ENCODE peak calls at places on chromosomes 1 and 21, in four cellular contexts. X is stomach, F is suprapubic skin, Z is transverse colon. D is an unnamed sample.
A peak's percentile ranks its signal among the peaks of the same experiment; 100 is the strongest.

GRCh38 chr1:117815105-117815812 is 114.2 kb downstream of the GDAP2 start:
- DNase-seq in X (no peak), F (no peak), Z (no peak), D (no peak)

GRCh38 chr1:157751283-157751682 is 25.6 kb downstream of the FCRL2 start:
- DNase-seq in X (no peak), F (no peak), Z (no peak), D (no peak)

GRCh38 chr1:192766009-192766625 is 42.7 kb upstream of the RGS2 start:
- DNase-seq in X (no peak), F (no peak), Z (no peak), D (no peak)

GRCh38 chr1:233668146-233668724 is 54.3 kb downstream of the KCNK1 start:
- DNase-seq in X (no peak), F (no peak), Z (no peak), D (no peak)

GRCh38 chr1:113453771-113454083 is 63.4 kb downstream of the MAGI3 start:
- DNase-seq in X (no peak), F (no peak), Z (no peak), D (no peak)

GRCh38 chr1:227038401-227038800 is 98.3 kb downstream of the COQ8A start:
- DNase-seq in X (no peak), F (no peak), Z (no peak), D (no peak)

GRCh38 chr1:239717097-239718051 is 331.0 kb downstream of the CHRM3 start:
- DNase-seq in X (no peak), F (no peak), Z (no peak), D (no peak)

GRCh38 chr1:235098547-235098946 is 30.1 kb downstream of the TOMM20 start:
- DNase-seq in X (no peak), F (no peak), Z (no peak), D (no peak)

GRCh38 chr21:45228171-45228641 is 59.5 kb downstream of the POFUT2 start:
- DNase-seq in X (no peak), F (no peak), Z (no peak), D (peak; percentile 41)

GRCh38 chr1:31627930-31628421 is 10.5 kb downstream of the HCRTR1 start:
- DNase-seq in X (peak; percentile 62), F (no peak), Z (no peak), D (peak; percentile 58)

GRCh38 chr1:57824535-57824934 is 400.7 kb upstream of the DAB1 start:
- DNase-seq in X (no peak), F (no peak), Z (no peak), D (no peak)

GRCh38 chr1:40315795-40316594 is 1.1 kb downstream of the COL9A2 start:
- DNase-seq in X (no peak), F (peak; percentile 72), Z (peak; percentile 34), D (no peak)

GRCh38 chr1:22237433-22238093 is 94.7 kb upstream of the WNT4 start:
- DNase-seq in X (no peak), F (no peak), Z (no peak), D (peak; percentile 83)

GRCh38 chr1:247914941-247915662 is 5.0 kb upstream of the OR2T8 start:
- DNase-seq in X (no peak), F (no peak), Z (no peak), D (no peak)

GRCh38 chr1:151472852-151473731 is 13.8 kb upstream of the POGZ start:
- DNase-seq in X (peak; percentile 36), F (no peak), Z (peak; percentile 49), D (peak; percentile 90)

GRCh38 chr1:145859491-145860159 is 744 bp upstream of the PIAS3 start:
- DNase-seq in X (peak; percentile 94), F (peak; percentile 93), Z (peak; percentile 94), D (peak; percentile 96)

GRCh38 chr1:36446780-36447179 is 3.5 kb downstream of the OSCP1 start:
- DNase-seq in X (no peak), F (no peak), Z (no peak), D (no peak)

GRCh38 chr1:168945870-168946269 is 160.6 kb upstream of the ATP1B1 start:
- DNase-seq in X (peak; percentile 78), F (no peak), Z (peak; percentile 77), D (no peak)

GRCh38 chr1:76068542-76068941 is 6.0 kb upstream of the ST6GALNAC3 start:
- DNase-seq in X (no peak), F (no peak), Z (no peak), D (no peak)

GRCh38 chr1:200670215-200671118 is 760 bp upstream of the DDX59 start:
- DNase-seq in X (peak; percentile 34), F (no peak), Z (peak; percentile 51), D (peak; percentile 65)

GRCh38 chr1:53862507-53862906 is 24.4 kb upstream of the NDC1 start:
- DNase-seq in X (no peak), F (no peak), Z (no peak), D (no peak)

GRCh38 chr1:205477759-205478247 is 22.0 kb upstream of the BLACAT1 start:
- DNase-seq in X (peak; percentile 86), F (no peak), Z (peak; percentile 67), D (peak; percentile 85)

GRCh38 chr1:12157366-12158231 is 9.2 kb upstream of the TNFRSF1B start:
- DNase-seq in X (no peak), F (no peak), Z (no peak), D (peak; percentile 60)

GRCh38 chr1:247118946-247119446 is 14.8 kb upstream of the ZNF669 start:
- DNase-seq in X (no peak), F (no peak), Z (no peak), D (no peak)

GRCh38 chr21:46344219-46344915 is 20.4 kb downstream of the PCNT start:
- DNase-seq in X (no peak), F (no peak), Z (no peak), D (no peak)
- H3K36me3 ChIP-seq in X (peaks cover 75% of the 10 kb centered on the region), F (peaks cover 68% of the 10 kb centered on the region), Z (no peaks in the 10 kb centered on the region), D (peaks cover 46% of the 10 kb centered on the region)

DNA sequence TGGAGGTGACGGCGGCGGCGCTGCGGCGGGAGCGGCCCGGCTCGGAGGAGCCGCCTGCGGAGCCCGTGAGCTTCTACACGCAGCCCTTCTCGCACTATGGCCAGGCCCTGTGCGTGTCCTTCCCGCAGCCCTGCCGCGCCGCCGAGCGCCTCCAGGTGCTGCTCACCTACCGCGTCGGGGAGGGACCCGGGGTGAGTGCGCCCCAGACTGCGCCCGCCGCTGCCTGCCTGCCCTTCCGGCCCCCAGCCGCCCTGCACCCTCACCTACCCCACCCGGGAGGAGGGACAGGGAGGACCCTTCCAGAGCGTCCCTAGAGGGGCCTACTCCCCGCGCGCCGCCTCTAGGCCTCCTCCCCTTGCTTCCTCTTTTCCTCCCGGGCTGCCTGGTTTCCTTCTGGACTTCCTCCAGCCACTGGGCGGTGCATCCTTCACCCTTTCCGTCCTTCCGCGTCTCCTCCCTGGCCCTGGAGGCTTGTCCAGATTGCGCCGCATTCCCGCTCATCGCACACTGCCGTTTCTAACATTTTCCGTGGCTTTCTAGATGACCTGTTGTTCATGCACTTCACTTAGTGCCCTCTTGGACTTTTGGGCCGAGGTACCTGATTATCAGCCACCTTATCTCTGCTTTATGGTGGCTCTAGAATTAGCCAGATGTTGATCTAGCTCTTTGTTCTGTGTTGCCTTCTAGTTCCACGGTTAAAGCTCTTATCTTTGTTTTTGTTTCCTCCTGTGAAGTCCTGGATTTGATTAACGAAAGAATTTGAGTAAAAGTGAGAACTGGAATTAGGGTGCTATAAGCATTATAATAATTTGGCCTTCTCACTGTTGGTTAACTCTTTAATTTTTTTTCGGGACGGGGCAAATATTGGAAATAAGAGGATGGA is 716 bp downstream of the RNPEP start:
- DNase-seq in X (peak; percentile 74), F (peak; percentile 90), Z (peak; percentile 83), D (peak; percentile 83)
- TF ChIP-seq CTCF in X (no peak), F (peak; percentile 4), Z (peak; percentile 22), D (peak; percentile 72)

DNA sequence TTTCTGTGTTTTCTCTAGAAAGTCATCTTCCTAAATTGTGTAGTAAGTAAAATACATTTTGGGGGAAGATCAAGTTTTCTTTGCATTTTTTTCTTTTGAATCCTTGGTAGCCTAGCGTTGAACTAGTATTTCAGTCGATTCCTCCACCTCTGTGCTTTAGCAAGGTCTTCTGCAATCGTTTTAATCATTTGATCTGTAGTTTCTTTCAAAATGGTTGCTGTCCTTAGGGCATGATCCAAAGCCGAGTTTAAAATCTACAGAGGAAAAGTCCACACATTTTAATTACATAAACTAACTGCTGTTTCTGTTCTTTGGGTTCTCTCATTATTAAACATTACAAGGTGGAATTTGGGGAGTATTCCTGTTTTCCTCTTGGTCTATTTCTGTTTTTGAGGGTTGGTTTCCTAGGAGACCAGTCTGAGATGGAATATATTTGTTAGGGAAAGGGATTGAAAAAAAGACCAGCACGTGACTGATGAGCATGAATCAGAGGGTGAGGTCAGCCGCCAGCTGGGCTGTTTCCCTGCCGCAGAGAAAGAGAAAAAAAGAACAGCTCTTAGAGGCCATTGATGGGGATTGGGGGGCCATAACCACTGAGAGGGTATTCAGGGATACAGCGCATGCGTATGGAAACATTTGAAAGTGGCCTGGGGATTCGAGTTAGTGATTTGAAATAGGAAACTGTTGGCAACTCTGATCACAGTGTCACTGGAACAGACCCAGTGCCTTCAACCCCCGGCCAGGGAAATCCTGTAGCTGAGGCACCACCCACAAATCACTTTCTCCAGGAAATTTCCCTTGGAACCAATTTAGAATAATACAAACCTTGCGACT is 40.6 kb downstream of the AKNAD1 start:
- DNase-seq in X (peak; percentile 45), F (peak; percentile 87), Z (peak; percentile 56), D (no peak)
- TF ChIP-seq EP300 in X (no peak), F (no peak), Z (no peak), D (no peak)

DNA sequence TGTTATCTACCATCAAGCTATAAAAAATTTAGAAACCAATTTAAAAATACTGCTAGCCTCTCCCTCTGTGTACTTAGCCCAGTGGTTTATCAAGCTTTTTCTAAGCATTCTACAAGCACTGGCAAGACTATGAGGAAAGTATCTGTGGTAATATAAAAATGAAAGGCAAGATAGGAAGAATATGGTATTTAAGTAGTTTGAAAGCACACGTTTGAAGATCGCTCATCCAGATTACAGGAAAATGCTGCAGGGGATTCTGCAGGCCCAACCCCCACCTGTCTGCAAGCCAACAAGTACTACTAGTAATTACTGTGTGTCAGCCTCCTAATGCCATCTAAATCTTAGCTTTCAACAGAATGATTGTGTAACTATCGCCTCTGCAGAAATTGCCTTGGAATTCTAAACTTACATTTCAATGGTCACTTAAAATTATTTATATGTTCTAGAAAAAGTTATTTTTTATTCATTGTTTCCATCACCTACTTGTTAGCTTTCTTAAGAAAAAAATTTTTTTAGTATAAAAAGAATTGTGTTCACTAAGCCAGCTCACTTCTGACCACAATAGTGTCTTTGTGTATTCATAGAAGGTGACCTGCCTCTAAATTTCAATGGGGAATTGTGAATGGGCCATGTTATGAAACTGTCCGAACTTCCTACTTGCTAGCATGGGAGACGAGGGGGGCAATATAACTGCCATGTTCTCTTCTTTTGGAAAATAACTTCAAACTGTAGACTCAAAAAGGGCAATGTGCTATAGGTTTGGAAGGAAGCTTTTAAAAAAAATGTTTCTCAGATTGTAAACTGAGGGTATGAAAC is 8.4 kb downstream of the ERRFI1 start:
- DNase-seq in X (no peak), F (no peak), Z (no peak), D (no peak)
- H3K36me3 ChIP-seq in X (peaks cover 21% of the 10 kb centered on the region), F (peaks cover 20% of the 10 kb centered on the region), Z (no peaks in the 10 kb centered on the region), D (peaks cover 14% of the 10 kb centered on the region)

GRCh38 chr1:26820784-26821269 is 5.7 kb upstream of the ZDHHC18 start:
- DNase-seq in X (no peak), F (no peak), Z (peak; percentile 25), D (no peak)
- TF ChIP-seq CTCF in X (no peak), F (no peak), Z (no peak), D (no peak)

GRCh38 chr1:116794804-116795481 is 40.7 kb downstream of the CD2 start:
- DNase-seq in X (no peak), F (no peak), Z (no peak), D (no peak)
- TF ChIP-seq EP300 in X (no peak), F (no peak), Z (no peak), D (no peak)

D was measured in upper lobe of left lung.